ENCODE peak calls at places on chromosome 7, in four cellular contexts. N is colonic mucosa, W is keratinocyte, R is mucosa of descending colon. E is an unnamed sample.
A peak's percentile ranks its signal among the peaks of the same experiment; 100 is the strongest.

GRCh38 chr7:68107968-68108367 is 1111.3 kb downstream of the TYW1 start:
- DNase-seq in N (no peak), W (no peak), R (no peak), E (no peak)

GRCh38 chr7:28685291-28685659 is 272.9 kb downstream of the TRIL start:
- DNase-seq in N (peak; percentile 31), W (no peak), R (peak; percentile 17), E (no peak)

GRCh38 chr7:91149518-91149917 is 114.7 kb upstream of the FZD1 start:
- DNase-seq in N (no peak), W (no peak), R (no peak), E (no peak)

GRCh38 chr7:157411580-157411979 is 74.8 kb downstream of the DNAJB6 start:
- DNase-seq in N (no peak), W (no peak), R (no peak), E (no peak)

GRCh38 chr7:81560708-81561107 is 209.1 kb downstream of the HGF start:
- DNase-seq in N (no peak), W (no peak), R (no peak), E (no peak)

GRCh38 chr7:51077951-51078350 is 238.7 kb downstream of the COBL start:
- DNase-seq in N (no peak), W (no peak), R (no peak), E (no peak)

GRCh38 chr7:12127490-12127889 is 83.6 kb upstream of the TMEM106B start:
- DNase-seq in N (no peak), W (no peak), R (no peak), E (no peak)

GRCh38 chr7:151871904-151872303 is 5.0 kb downstream of the PRKAG2 start:
- DNase-seq in N (no peak), W (no peak), R (no peak), E (no peak)

GRCh38 chr7:298739-299138 is 8.8 kb downstream of the FOXL3 start:
- DNase-seq in N (no peak), W (no peak), R (no peak), E (no peak)

DNA sequence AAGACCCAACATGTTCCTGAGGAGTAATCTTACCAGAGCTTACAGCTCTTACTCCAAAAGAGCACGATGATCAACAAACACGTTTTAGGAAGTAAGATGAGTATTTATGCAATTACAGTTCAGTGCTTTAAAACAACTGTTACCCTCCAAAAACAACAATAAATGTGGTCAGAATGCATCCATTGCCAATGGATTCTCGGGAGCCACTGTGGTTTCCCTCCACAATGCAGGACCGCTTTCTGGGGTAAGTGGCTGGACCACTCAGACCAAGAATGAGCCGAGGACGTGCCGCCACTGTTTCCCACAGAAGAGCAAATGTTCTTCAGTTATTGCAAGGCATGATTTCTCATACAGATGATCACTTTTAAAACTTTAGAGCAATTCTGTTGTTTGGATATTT is 232.3 kb upstream of the MKLN1 start:
- DNase-seq in N (no peak), W (no peak), R (no peak), E (no peak)
- H3K36me3 ChIP-seq in N (no peaks in the 10 kb centered on the region), W (peaks cover 2% of the 10 kb centered on the region), R (no peaks in the 10 kb centered on the region), E (no peaks in the 10 kb centered on the region)

GRCh38 chr7:123961731-123962130 is 36.7 kb downstream of the SPAM1 start:
- DNase-seq in N (no peak), W (no peak), R (no peak), E (no peak)

GRCh38 chr7:123958186-123958703 is 33.2 kb downstream of the SPAM1 start:
- DNase-seq in N (no peak), W (no peak), R (no peak), E (no peak)
- H3K4me1 ChIP-seq in N (no peaks in the 10 kb centered on the region), W (no peaks in the 10 kb centered on the region), R (no peaks in the 10 kb centered on the region), E (no peaks in the 10 kb centered on the region)

GRCh38 chr7:36439624-36440023 is 50.0 kb downstream of the ANLN start:
- DNase-seq in N (no peak), W (no peak), R (no peak), E (no peak)

GRCh38 chr7:36441344-36442022 is 51.8 kb downstream of the ANLN start:
- DNase-seq in N (no peak), W (no peak), R (no peak), E (no peak)

GRCh38 chr7:36440880-36441279 is 51.2 kb downstream of the ANLN start:
- DNase-seq in N (no peak), W (no peak), R (no peak), E (no peak)

DNA sequence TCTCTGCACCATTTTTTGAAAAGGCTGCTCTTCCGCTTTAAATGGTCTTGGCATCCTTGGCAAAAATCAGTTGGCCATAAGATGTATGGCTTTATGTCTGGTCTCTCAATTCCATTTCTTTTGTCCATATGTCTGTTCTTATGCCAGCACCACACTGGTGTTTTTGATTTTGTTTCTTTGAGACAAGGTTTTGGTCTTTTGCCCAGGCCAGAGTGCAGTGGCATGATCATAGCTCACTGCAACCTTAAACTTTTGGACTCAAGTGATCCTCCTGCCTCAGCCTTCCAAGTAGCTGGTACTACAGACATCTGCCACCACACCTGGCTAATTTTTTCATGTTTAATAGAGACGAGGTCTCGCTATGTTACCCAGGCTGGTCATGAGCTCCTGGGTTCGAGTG is 48.5 kb downstream of the ANLN start:
- DNase-seq in N (no peak), W (no peak), R (no peak), E (no peak)
- H3K36me3 ChIP-seq in N (no peaks in the 10 kb centered on the region), W (peaks cover 4% of the 10 kb centered on the region), R (no peaks in the 10 kb centered on the region), E (no peaks in the 10 kb centered on the region)

DNA sequence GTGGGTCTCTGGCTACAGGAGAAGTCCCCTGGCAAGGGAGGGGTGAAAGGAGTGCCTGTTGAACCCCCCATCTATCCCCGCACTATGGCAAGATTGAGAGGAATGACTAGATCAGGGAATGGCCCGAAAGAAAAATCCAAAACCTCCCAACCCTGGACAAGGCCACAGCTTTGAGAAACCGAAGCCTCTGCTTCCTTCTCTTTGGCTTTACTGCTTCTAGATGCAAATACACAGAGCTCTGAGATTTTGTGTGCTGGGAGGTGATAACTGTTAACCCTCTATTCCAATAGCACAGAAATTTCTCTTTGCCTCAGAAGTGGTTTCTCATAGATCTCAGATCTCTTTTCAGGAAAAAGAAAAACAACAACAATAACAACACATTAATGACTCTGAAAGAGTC is 15.0 kb downstream of the CAV1 start:
- DNase-seq in N (no peak), W (no peak), R (no peak), E (no peak)
- H3K4me1 ChIP-seq in N (no peaks in the 10 kb centered on the region), W (peaks cover 20% of the 10 kb centered on the region), R (no peaks in the 10 kb centered on the region), E (no peaks in the 10 kb centered on the region)

E was measured in prostate gland.